ENCODE peak calls at places on chromosomes 1 and 21, in nine cellular contexts. W, X, V, J, U, P, Y, K and F are unnamed samples.

GRCh38 chr1:145858238-145858936 is 494 bp downstream of the PIAS3 start:
- DNase-seq in U (peak), W (peak), Y (no peak), J (peak), V (peak), K (peak), P (peak), X (peak), F (peak)

GRCh38 chr1:227058321-227058751 is 118.2 kb downstream of the COQ8A start:
- DNase-seq in V (no peak), U (peak), K (peak), P (peak), J (no peak), Y (peak), W (no peak), X (no peak), F (no peak)

GRCh38 chr1:97947751-97948150 is 26.9 kb upstream of the DPYD start:
- DNase-seq in J (no peak), W (no peak), K (no peak), P (peak), Y (no peak), U (no peak), X (no peak), V (no peak), F (no peak)

GRCh38 chr21:33419538-33420123 is 16.4 kb downstream of the IFNGR2 start:
- DNase-seq in P (no peak), X (no peak), J (no peak), V (no peak), W (no peak), Y (no peak), K (peak), U (peak), F (no peak)

GRCh38 chr1:41514381-41514780 is 29.9 kb upstream of the EDN2 start:
- DNase-seq in U (no peak), J (no peak), V (peak), W (no peak), K (no peak), Y (no peak), X (no peak), P (no peak), F (no peak)

GRCh38 chr1:169160845-169161511 is 54.5 kb downstream of the ATP1B1 start:
- DNase-seq in V (no peak), X (no peak), Y (no peak), K (peak), W (no peak), J (no peak), P (no peak), U (peak), F (no peak)

GRCh38 chr1:213292653-213293052 is 241.6 kb downstream of the RPS6KC1 start:
- DNase-seq in P (no peak), Y (no peak), U (no peak), K (no peak), J (no peak), X (no peak), W (no peak), V (no peak), F (no peak)

GRCh38 chr1:201272838-201273237 is 10.5 kb upstream of the PKP1 start:
- DNase-seq in V (no peak), U (no peak), J (no peak), X (no peak), W (no peak), Y (no peak), K (no peak), P (no peak), F (no peak)

GRCh38 chr1:109170051-109170775 is 43.5 kb upstream of the SARS1 start:
- DNase-seq in P (no peak), U (peak), W (no peak), V (no peak), J (no peak), K (peak), X (no peak), Y (no peak), F (no peak)

GRCh38 chr1:25903986-25904385 is 2.2 kb downstream of the STMN1 start:
- DNase-seq in U (no peak), V (no peak), P (no peak), K (no peak), X (no peak), Y (no peak), W (no peak), J (no peak), F (no peak)

GRCh38 chr1:67723620-67724019 is 38.6 kb downstream of the GADD45A start:
- DNase-seq in P (peak), Y (no peak), J (no peak), U (peak), V (no peak), W (no peak), K (peak), X (no peak), F (no peak)

GRCh38 chr1:60922304-60922703 is 160.1 kb upstream of the NFIA start:
- DNase-seq in X (no peak), K (no peak), W (no peak), Y (no peak), P (no peak), V (no peak), U (no peak), J (peak), F (no peak)

GRCh38 chr21:40846566-40847411 is at the start of gene DSCAM:
- DNase-seq in J (no peak), Y (no peak), W (no peak), V (no peak), U (peak), X (no peak), P (peak), K (peak), F (no peak)

GRCh38 chr1:23562138-23562819 is 3.0 kb upstream of the ID3 start:
- DNase-seq in J (peak), Y (peak), W (no peak), V (peak), X (no peak), P (peak), U (peak), K (peak), F (peak)

GRCh38 chr21:44767834-44768831 is 33.5 kb downstream of the UBE2G2 start:
- DNase-seq in Y (no peak), W (no peak), X (no peak), K (no peak), U (no peak), V (no peak), J (no peak), P (peak), F (no peak)

GRCh38 chr1:17236779-17237601 is 11.9 kb upstream of the PADI3 start:
- DNase-seq in W (peak), U (peak), X (peak), Y (peak), P (peak), J (peak), V (peak), K (peak), F (peak)

GRCh38 chr1:54845772-54846171 is 41.2 kb downstream of the DHCR24 start:
- DNase-seq in J (no peak), K (no peak), U (no peak), X (no peak), P (no peak), W (no peak), Y (no peak), V (no peak), F (no peak)

GRCh38 chr1:231359113-231359512 is 21.0 kb downstream of the SPRTN start:
- DNase-seq in P (peak), K (peak), U (peak), W (no peak), V (no peak), J (no peak), Y (no peak), X (no peak), F (no peak)

GRCh38 chr1:206706298-206706791 is 21.6 kb downstream of the MAPKAPK2 start:
- DNase-seq in J (no peak), U (no peak), Y (no peak), X (no peak), P (peak), W (no peak), K (peak), V (no peak), F (no peak)

GRCh38 chr1:18339161-18339560 is 141.6 kb upstream of the KLHDC7A start:
- DNase-seq in W (no peak), X (no peak), V (no peak), J (no peak), P (no peak), U (no peak), K (no peak), Y (no peak), F (no peak)